ENCODE peak calls at places on chromosomes 1 and 21, in seven cellular contexts. One of them, this sample, is unnamed.

GRCh38 chr1:234627009-234627950 is 17.3 kb upstream of the IRF2BP2 start:
- DNase-seq in fibroblast of villous mesenchyme: no peak
- DNase-seq in endodermal cell: no peak
- DNase-seq in breast epithelium: no peak
- DNase-seq in tibial nerve: no peak
- DNase-seq in brain microvascular endothelial cell: no peak
- DNase-seq in MM.1S: no peak
- DNase-seq in this sample: no peak

GRCh38 chr21:17679002-17679600 is 66.4 kb upstream of the BTG3 start:
- DNase-seq in fibroblast of villous mesenchyme: peak; percentile 69
- DNase-seq in endodermal cell: no peak
- DNase-seq in breast epithelium: no peak
- DNase-seq in tibial nerve: no peak
- DNase-seq in brain microvascular endothelial cell: peak; percentile 53
- DNase-seq in MM.1S: peak; percentile 72
- DNase-seq in this sample: peak; percentile 48

GRCh38 chr1:59880735-59881134 is 45.8 kb downstream of the CYP2J2 start:
- DNase-seq in fibroblast of villous mesenchyme: peak; percentile 5
- DNase-seq in endodermal cell: no peak
- DNase-seq in breast epithelium: no peak
- DNase-seq in tibial nerve: no peak
- DNase-seq in brain microvascular endothelial cell: no peak
- DNase-seq in MM.1S: no peak
- DNase-seq in this sample: no peak

GRCh38 chr21:33231526-33231925 is 1.8 kb downstream of the IFNAR2 start:
- DNase-seq in fibroblast of villous mesenchyme: no peak
- DNase-seq in endodermal cell: no peak
- DNase-seq in breast epithelium: no peak
- DNase-seq in tibial nerve: no peak
- DNase-seq in brain microvascular endothelial cell: no peak
- DNase-seq in MM.1S: no peak
- DNase-seq in this sample: no peak

GRCh38 chr1:75765697-75766355 is 20.2 kb upstream of the RABGGTB start:
- DNase-seq in fibroblast of villous mesenchyme: peak; percentile 71
- DNase-seq in endodermal cell: no peak
- DNase-seq in breast epithelium: no peak
- DNase-seq in tibial nerve: no peak
- DNase-seq in brain microvascular endothelial cell: peak; percentile 21
- DNase-seq in MM.1S: no peak
- DNase-seq in this sample: peak; percentile 31

GRCh38 chr1:23424171-23424959 is at the start of gene TCEA3:
- DNase-seq in fibroblast of villous mesenchyme: peak; percentile 17
- DNase-seq in endodermal cell: peak; percentile 75
- DNase-seq in breast epithelium: no peak
- DNase-seq in tibial nerve: no peak
- DNase-seq in brain microvascular endothelial cell: no peak
- DNase-seq in MM.1S: no peak
- DNase-seq in this sample: no peak

GRCh38 chr1:79293611-79294010 is 287.1 kb upstream of the ADGRL4 start:
- DNase-seq in fibroblast of villous mesenchyme: no peak
- DNase-seq in endodermal cell: no peak
- DNase-seq in breast epithelium: no peak
- DNase-seq in tibial nerve: no peak
- DNase-seq in brain microvascular endothelial cell: no peak
- DNase-seq in MM.1S: no peak
- DNase-seq in this sample: no peak

GRCh38 chr1:164770149-164770529 is 211.2 kb downstream of the PBX1 start:
- DNase-seq in fibroblast of villous mesenchyme: no peak
- DNase-seq in endodermal cell: no peak
- DNase-seq in breast epithelium: no peak
- DNase-seq in tibial nerve: no peak
- DNase-seq in brain microvascular endothelial cell: no peak
- DNase-seq in MM.1S: no peak
- DNase-seq in this sample: no peak

GRCh38 chr1:43460988-43461693 is 7.4 kb upstream of the HYI start:
- DNase-seq in fibroblast of villous mesenchyme: no peak
- DNase-seq in endodermal cell: no peak
- DNase-seq in breast epithelium: no peak
- DNase-seq in tibial nerve: no peak
- DNase-seq in brain microvascular endothelial cell: no peak
- DNase-seq in MM.1S: no peak
- DNase-seq in this sample: no peak

GRCh38 chr1:61853545-61853944 is 111.3 kb downstream of the PATJ start:
- DNase-seq in fibroblast of villous mesenchyme: peak; percentile 16
- DNase-seq in endodermal cell: no peak
- DNase-seq in breast epithelium: no peak
- DNase-seq in tibial nerve: no peak
- DNase-seq in brain microvascular endothelial cell: no peak
- DNase-seq in MM.1S: no peak
- DNase-seq in this sample: peak; percentile 24

GRCh38 chr1:155093938-155094621 is 15.4 kb downstream of the EFNA3 start:
- DNase-seq in fibroblast of villous mesenchyme: peak; percentile 51
- DNase-seq in endodermal cell: peak; percentile 70
- DNase-seq in breast epithelium: no peak
- DNase-seq in tibial nerve: no peak
- DNase-seq in brain microvascular endothelial cell: no peak
- DNase-seq in MM.1S: peak; percentile 49
- DNase-seq in this sample: peak; percentile 38

GRCh38 chr1:64651841-64652240 is 93.0 kb upstream of the RAVER2 start:
- DNase-seq in fibroblast of villous mesenchyme: no peak
- DNase-seq in endodermal cell: no peak
- DNase-seq in breast epithelium: no peak
- DNase-seq in tibial nerve: no peak
- DNase-seq in brain microvascular endothelial cell: no peak
- DNase-seq in MM.1S: no peak
- DNase-seq in this sample: no peak

GRCh38 chr1:244354810-244355278 is 96.9 kb downstream of the ADSS2 start:
- DNase-seq in fibroblast of villous mesenchyme: no peak
- DNase-seq in endodermal cell: peak; percentile 35
- DNase-seq in breast epithelium: no peak
- DNase-seq in tibial nerve: no peak
- DNase-seq in brain microvascular endothelial cell: no peak
- DNase-seq in MM.1S: no peak
- DNase-seq in this sample: no peak

GRCh38 chr21:42277593-42277992 is 37.6 kb downstream of the TFF3 start:
- DNase-seq in fibroblast of villous mesenchyme: no peak
- DNase-seq in endodermal cell: no peak
- DNase-seq in breast epithelium: no peak
- DNase-seq in tibial nerve: no peak
- DNase-seq in brain microvascular endothelial cell: no peak
- DNase-seq in MM.1S: no peak
- DNase-seq in this sample: no peak

GRCh38 chr1:150528997-150529396 is 13.4 kb downstream of the FALEC start:
- DNase-seq in fibroblast of villous mesenchyme: peak; percentile 87
- DNase-seq in endodermal cell: no peak
- DNase-seq in breast epithelium: no peak
- DNase-seq in tibial nerve: no peak
- DNase-seq in brain microvascular endothelial cell: no peak
- DNase-seq in MM.1S: no peak
- DNase-seq in this sample: no peak

GRCh38 chr1:52305417-52306226 is 60.4 kb downstream of the CC2D1B start:
- DNase-seq in fibroblast of villous mesenchyme: no peak
- DNase-seq in endodermal cell: no peak
- DNase-seq in breast epithelium: no peak
- DNase-seq in tibial nerve: no peak
- DNase-seq in brain microvascular endothelial cell: no peak
- DNase-seq in MM.1S: no peak
- DNase-seq in this sample: no peak

DNA sequence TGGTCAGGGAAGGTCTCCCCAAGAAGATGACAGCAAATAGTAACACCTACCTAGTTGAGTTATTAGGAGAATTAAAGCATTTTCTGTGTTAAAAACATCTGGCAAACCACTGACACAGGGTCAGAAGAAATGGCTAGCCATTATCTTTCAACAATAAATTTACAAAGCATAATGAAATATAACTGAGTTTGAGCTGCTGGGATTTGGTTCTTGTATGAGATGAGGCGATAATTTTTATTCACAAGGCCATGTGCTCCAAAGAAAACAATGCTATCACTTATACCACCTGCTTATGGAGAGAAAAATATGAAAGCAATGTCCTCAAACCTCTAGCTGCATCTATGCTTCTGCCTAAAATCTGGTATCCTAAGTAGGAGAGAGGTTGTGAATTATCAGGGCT is 202.3 kb downstream of the CRB1 start:
- DNase-seq in fibroblast of villous mesenchyme: no peak
- DNase-seq in endodermal cell: no peak
- DNase-seq in breast epithelium: no peak
- DNase-seq in tibial nerve: no peak
- DNase-seq in brain microvascular endothelial cell: no peak
- DNase-seq in MM.1S: no peak
- DNase-seq in this sample: no peak
- H3K4me3 ChIP-seq in fibroblast of villous mesenchyme: no peak overlapping the region
- H3K4me3 ChIP-seq in endodermal cell: no peak overlapping the region
- H3K4me3 ChIP-seq in breast epithelium: no peak overlapping the region
- H3K4me3 ChIP-seq in tibial nerve: no peak overlapping the region
- H3K4me3 ChIP-seq in brain microvascular endothelial cell: no peak overlapping the region
- H3K4me3 ChIP-seq in MM.1S: no peak overlapping the region
- H3K4me3 ChIP-seq in this sample: no peak overlapping the region

GRCh38 chr1:219415915-219416314 is 197.0 kb downstream of the ZC3H11B start:
- DNase-seq in fibroblast of villous mesenchyme: no peak
- DNase-seq in endodermal cell: no peak
- DNase-seq in breast epithelium: no peak
- DNase-seq in tibial nerve: no peak
- DNase-seq in brain microvascular endothelial cell: no peak
- DNase-seq in MM.1S: no peak
- DNase-seq in this sample: no peak

GRCh38 chr1:219419135-219419534 is 193.8 kb downstream of the ZC3H11B start:
- DNase-seq in fibroblast of villous mesenchyme: no peak
- DNase-seq in endodermal cell: no peak
- DNase-seq in breast epithelium: no peak
- DNase-seq in tibial nerve: no peak
- DNase-seq in brain microvascular endothelial cell: no peak
- DNase-seq in MM.1S: no peak
- DNase-seq in this sample: no peak

GRCh38 chr1:219415433-219415832 is 197.5 kb downstream of the ZC3H11B start:
- DNase-seq in fibroblast of villous mesenchyme: no peak
- DNase-seq in endodermal cell: no peak
- DNase-seq in breast epithelium: no peak
- DNase-seq in tibial nerve: no peak
- DNase-seq in brain microvascular endothelial cell: no peak
- DNase-seq in MM.1S: no peak
- DNase-seq in this sample: no peak

GRCh38 chr1:219417610-219418009 is 195.3 kb downstream of the ZC3H11B start:
- DNase-seq in fibroblast of villous mesenchyme: no peak
- DNase-seq in endodermal cell: no peak
- DNase-seq in breast epithelium: no peak
- DNase-seq in tibial nerve: no peak
- DNase-seq in brain microvascular endothelial cell: no peak
- DNase-seq in MM.1S: no peak
- DNase-seq in this sample: no peak

DNA sequence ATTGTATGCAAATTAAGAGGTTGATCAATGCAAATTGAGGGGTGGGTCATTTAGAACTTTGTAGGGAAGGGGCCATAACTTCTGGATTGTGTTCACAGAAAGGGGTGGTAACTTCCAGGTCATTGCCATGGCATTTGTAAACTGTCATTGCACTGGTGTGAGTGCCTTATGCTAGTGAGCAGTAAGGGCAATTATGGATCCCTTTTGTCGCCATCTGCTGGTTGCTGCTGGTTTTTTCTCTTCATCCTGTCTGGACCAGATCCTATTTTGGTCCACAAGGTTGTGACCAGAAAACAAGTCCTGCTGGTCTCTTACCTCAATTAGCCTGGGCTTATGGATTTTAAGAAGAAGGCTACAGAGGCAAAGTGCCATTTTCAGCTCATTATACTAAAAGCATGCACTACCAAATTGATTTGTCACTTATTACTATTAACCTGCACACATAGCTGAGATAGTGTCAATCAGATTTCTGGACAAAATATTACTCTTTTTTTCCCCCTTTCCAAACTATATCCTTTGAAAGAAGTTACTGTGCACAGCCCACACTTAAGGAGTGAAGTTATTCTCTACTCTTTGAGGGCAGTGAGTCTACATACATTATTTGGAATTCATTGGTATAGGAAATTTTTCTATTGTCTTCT is 196.2 kb downstream of the ZC3H11B start:
- DNase-seq in fibroblast of villous mesenchyme: peak; percentile 57
- DNase-seq in endodermal cell: peak; percentile 88
- DNase-seq in breast epithelium: peak; percentile 56
- DNase-seq in tibial nerve: peak; percentile 31
- DNase-seq in brain microvascular endothelial cell: peak; percentile 73
- DNase-seq in MM.1S: peak; percentile 64
- DNase-seq in this sample: peak; percentile 44
- TF ChIP-seq CTCF in fibroblast of villous mesenchyme: peak; percentile 76
- TF ChIP-seq CTCF in endodermal cell: peak; percentile 85
- TF ChIP-seq CTCF in breast epithelium: peak; percentile 27
- TF ChIP-seq CTCF in tibial nerve: peak; percentile 46
- TF ChIP-seq CTCF in brain microvascular endothelial cell: peak; percentile 81
- TF ChIP-seq CTCF in MM.1S: peak; percentile 84
- TF ChIP-seq CTCF in this sample: peak; percentile 72

GRCh38 chr1:198933506-198933905 is 294.7 kb downstream of the PTPRC start:
- DNase-seq in fibroblast of villous mesenchyme: no peak
- DNase-seq in endodermal cell: no peak
- DNase-seq in breast epithelium: no peak
- DNase-seq in tibial nerve: no peak
- DNase-seq in brain microvascular endothelial cell: no peak
- DNase-seq in MM.1S: no peak
- DNase-seq in this sample: no peak

GRCh38 chr1:198934414-198934813 is 295.6 kb downstream of the PTPRC start:
- DNase-seq in fibroblast of villous mesenchyme: no peak
- DNase-seq in endodermal cell: no peak
- DNase-seq in breast epithelium: no peak
- DNase-seq in tibial nerve: no peak
- DNase-seq in brain microvascular endothelial cell: no peak
- DNase-seq in MM.1S: no peak
- DNase-seq in this sample: no peak

GRCh38 chr1:198935371-198935921 is 296.6 kb downstream of the PTPRC start:
- DNase-seq in fibroblast of villous mesenchyme: peak; percentile 94
- DNase-seq in endodermal cell: no peak
- DNase-seq in breast epithelium: peak; percentile 56
- DNase-seq in tibial nerve: peak; percentile 36
- DNase-seq in brain microvascular endothelial cell: peak; percentile 100
- DNase-seq in MM.1S: no peak
- DNase-seq in this sample: peak; percentile 93

GRCh38 chr1:198936371-198937083 is 297.7 kb downstream of the PTPRC start:
- DNase-seq in fibroblast of villous mesenchyme: peak; percentile 43
- DNase-seq in endodermal cell: no peak
- DNase-seq in breast epithelium: no peak
- DNase-seq in tibial nerve: no peak
- DNase-seq in brain microvascular endothelial cell: peak; percentile 11
- DNase-seq in MM.1S: no peak
- DNase-seq in this sample: no peak

DNA sequence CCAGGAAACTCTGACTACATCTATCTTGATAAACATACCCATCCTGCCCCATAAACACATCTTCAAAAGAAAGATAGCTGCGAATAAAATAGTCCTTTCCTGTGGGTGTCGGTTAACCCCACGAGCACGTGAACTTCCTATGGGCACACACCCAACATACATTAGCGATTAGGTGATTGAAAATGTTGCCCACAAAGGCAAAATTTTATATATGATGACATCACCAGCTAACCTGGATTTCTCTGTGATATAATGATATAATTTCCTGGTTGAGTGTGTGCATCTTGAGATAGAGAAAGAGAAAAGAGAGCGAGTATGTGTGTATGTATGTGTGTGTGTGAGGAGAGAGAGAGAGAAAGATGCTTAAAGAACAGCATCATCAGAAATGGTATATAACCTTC is 296.1 kb downstream of the PTPRC start:
- DNase-seq in fibroblast of villous mesenchyme: peak; percentile 65
- DNase-seq in endodermal cell: no peak
- DNase-seq in breast epithelium: no peak
- DNase-seq in tibial nerve: no peak
- DNase-seq in brain microvascular endothelial cell: peak; percentile 43
- DNase-seq in MM.1S: no peak
- DNase-seq in this sample: no peak
- H3K4me3 ChIP-seq in fibroblast of villous mesenchyme: peak overlapping the region; percentile 80
- H3K4me3 ChIP-seq in endodermal cell: peak overlapping the region; percentile 61
- H3K4me3 ChIP-seq in breast epithelium: peak overlapping the region; percentile 56
- H3K4me3 ChIP-seq in tibial nerve: peak overlapping the region; percentile 61
- H3K4me3 ChIP-seq in brain microvascular endothelial cell: peak overlapping the region; percentile 81
- H3K4me3 ChIP-seq in MM.1S: no peak overlapping the region
- H3K4me3 ChIP-seq in this sample: peak overlapping the region; percentile 77

GRCh38 chr1:21337931-21338567 is 47.8 kb upstream of the ECE1 start:
- DNase-seq in fibroblast of villous mesenchyme: peak; percentile 94
- DNase-seq in endodermal cell: no peak
- DNase-seq in breast epithelium: peak; percentile 74
- DNase-seq in tibial nerve: peak; percentile 93
- DNase-seq in brain microvascular endothelial cell: no peak
- DNase-seq in MM.1S: no peak
- DNase-seq in this sample: no peak
- TF ChIP-seq CTCF in fibroblast of villous mesenchyme: no peak
- TF ChIP-seq CTCF in endodermal cell: no peak
- TF ChIP-seq CTCF in breast epithelium: no peak
- TF ChIP-seq CTCF in tibial nerve: no peak
- TF ChIP-seq CTCF in brain microvascular endothelial cell: no peak
- TF ChIP-seq CTCF in MM.1S: no peak
- TF ChIP-seq CTCF in this sample: no peak

This sample was measured in HFF-Myc.